ENCODE peak calls at places on chromosomes 3 and 15, in seven cellular contexts. I, R, U, M, G, Z and C are unnamed samples.
A peak's percentile ranks its signal among the peaks of the same experiment; 100 is the strongest.

GRCh38 chr3:94412966-94413720 is 350.3 kb downstream of the NSUN3 start:
- DNase-seq in G (no peak), Z (peak; percentile 70), R (no peak), M (no peak), U (no peak), I (no peak), C (no peak)

GRCh38 chr15:99651023-99651807 is 82.0 kb downstream of the LYSMD4 start:
- DNase-seq in R (no peak), I (no peak), G (no peak), M (no peak), Z (no peak), U (no peak), C (no peak)

GRCh38 chr3:66401578-66402382 is 99.0 kb downstream of the LRIG1 start:
- DNase-seq in R (no peak), G (no peak), Z (no peak), U (no peak), M (no peak), I (no peak), C (no peak)

GRCh38 chr3:21059409-21059808 is 691.6 kb downstream of the ZNF385D start:
- DNase-seq in Z (no peak), M (no peak), U (no peak), G (no peak), I (no peak), R (no peak), C (no peak)

GRCh38 chr3:196962108-196962929 is 6.3 kb downstream of the PIGZ start:
- DNase-seq in Z (no peak), G (no peak), I (no peak), R (no peak), M (no peak), U (no peak), C (no peak)

GRCh38 chr3:149615731-149616221 is 42.0 kb downstream of the WWTR1 start:
- DNase-seq in Z (no peak), M (no peak), R (no peak), I (no peak), U (no peak), G (no peak), C (no peak)

GRCh38 chr3:179330438-179330837 is 7.6 kb downstream of the ZNF639 start:
- DNase-seq in U (no peak), R (no peak), Z (no peak), M (no peak), I (no peak), G (no peak), C (no peak)

GRCh38 chr3:169657351-169658124 is 6.0 kb downstream of the MECOM start:
- DNase-seq in U (no peak), G (no peak), Z (no peak), M (no peak), I (no peak), R (no peak), C (no peak)

GRCh38 chr15:28110416-28110975 is 11.4 kb upstream of the OCA2 start:
- DNase-seq in G (no peak), R (peak; percentile 40), M (no peak), Z (no peak), U (no peak), I (no peak), C (no peak)

GRCh38 chr15:100663066-100663465 is 60.7 kb downstream of the ASB7 start:
- DNase-seq in G (no peak), R (no peak), U (peak; percentile 10), Z (peak; percentile 78), I (no peak), M (no peak), C (no peak)

GRCh38 chr3:64861684-64862083 is 173.9 kb upstream of the ADAMTS9 start:
- DNase-seq in Z (no peak), U (no peak), I (no peak), G (no peak), R (no peak), M (no peak), C (no peak)

GRCh38 chr15:79007066-79007465 is 62.2 kb upstream of the CTSH start:
- DNase-seq in M (no peak), I (no peak), G (peak; percentile 17), R (no peak), U (peak; percentile 75), Z (peak; percentile 89), C (peak; percentile 55)

GRCh38 chr3:13770390-13771169 is 109.3 kb downstream of the WNT7A start:
- DNase-seq in G (no peak), I (no peak), U (no peak), Z (peak; percentile 75), R (no peak), M (no peak), C (no peak)

GRCh38 chr3:52789746-52790040 is 4.9 kb upstream of the ITIH3 start:
- DNase-seq in M (no peak), I (no peak), R (no peak), Z (no peak), U (no peak), G (no peak), C (no peak)

GRCh38 chr3:150348500-150348899 is 59.6 kb upstream of the TSC22D2 start:
- DNase-seq in G (no peak), I (no peak), U (peak; percentile 51), Z (no peak), M (no peak), R (no peak), C (no peak)

GRCh38 chr3:164486150-164486549 is 592.1 kb downstream of the SI start:
- DNase-seq in M (no peak), I (no peak), Z (no peak), U (no peak), G (no peak), R (no peak), C (no peak)

GRCh38 chr3:88219138-88219792 is 69.5 kb downstream of the C3orf38 start:
- DNase-seq in Z (peak; percentile 91), U (peak; percentile 37), R (peak; percentile 65), I (no peak), G (no peak), M (no peak), C (peak; percentile 39)